ENCODE peak calls at places on chromosomes 2 and 18, in five cellular contexts. One of them, this sample, is unnamed.

GRCh38 chr2:127651987-127652550 is 6.1 kb downstream of the GPR17 start:
- DNase-seq in aorta: no peak
- DNase-seq in germinal center: no peak
- DNase-seq in NCI-H510A treated with DMSO at 0.1 percent for 48 hours: no peak
- DNase-seq in stimulated activated CD4-positive, alpha-beta T cell treated with anti-CD3 and anti-CD28 coated beads, Interleukin-4, amount 100 ng/mL, for 4 hours: no peak
- DNase-seq in this sample: no peak

GRCh38 chr2:171807130-171807529 is 86.9 kb downstream of the SLC25A12 start:
- DNase-seq in aorta: no peak
- DNase-seq in germinal center: no peak
- DNase-seq in NCI-H510A treated with DMSO at 0.1 percent for 48 hours: no peak
- DNase-seq in stimulated activated CD4-positive, alpha-beta T cell treated with anti-CD3 and anti-CD28 coated beads, Interleukin-4, amount 100 ng/mL, for 4 hours: no peak
- DNase-seq in this sample: no peak

GRCh38 chr18:49650426-49650891 is 88.6 kb downstream of the LIPG start:
- DNase-seq in aorta: no peak
- DNase-seq in germinal center: no peak
- DNase-seq in NCI-H510A treated with DMSO at 0.1 percent for 48 hours: no peak
- DNase-seq in stimulated activated CD4-positive, alpha-beta T cell treated with anti-CD3 and anti-CD28 coated beads, Interleukin-4, amount 100 ng/mL, for 4 hours: no peak
- DNase-seq in this sample: no peak

GRCh38 chr18:12405066-12405465 is 2.7 kb upstream of the PRELID3A start:
- DNase-seq in aorta: peak
- DNase-seq in germinal center: no peak
- DNase-seq in NCI-H510A treated with DMSO at 0.1 percent for 48 hours: no peak
- DNase-seq in stimulated activated CD4-positive, alpha-beta T cell treated with anti-CD3 and anti-CD28 coated beads, Interleukin-4, amount 100 ng/mL, for 4 hours: no peak
- DNase-seq in this sample: no peak

GRCh38 chr18:22826726-22827125 is 106.4 kb upstream of the RBBP8 start:
- DNase-seq in aorta: no peak
- DNase-seq in germinal center: no peak
- DNase-seq in NCI-H510A treated with DMSO at 0.1 percent for 48 hours: no peak
- DNase-seq in stimulated activated CD4-positive, alpha-beta T cell treated with anti-CD3 and anti-CD28 coated beads, Interleukin-4, amount 100 ng/mL, for 4 hours: no peak
- DNase-seq in this sample: no peak

GRCh38 chr2:152743004-152743403 is 24.6 kb downstream of the ARL6IP6 start:
- DNase-seq in aorta: no peak
- DNase-seq in germinal center: peak
- DNase-seq in NCI-H510A treated with DMSO at 0.1 percent for 48 hours: peak
- DNase-seq in stimulated activated CD4-positive, alpha-beta T cell treated with anti-CD3 and anti-CD28 coated beads, Interleukin-4, amount 100 ng/mL, for 4 hours: no peak
- DNase-seq in this sample: no peak

GRCh38 chr2:125745514-125745913 is 910.4 kb upstream of the GYPC start:
- DNase-seq in aorta: no peak
- DNase-seq in germinal center: no peak
- DNase-seq in NCI-H510A treated with DMSO at 0.1 percent for 48 hours: peak
- DNase-seq in stimulated activated CD4-positive, alpha-beta T cell treated with anti-CD3 and anti-CD28 coated beads, Interleukin-4, amount 100 ng/mL, for 4 hours: no peak
- DNase-seq in this sample: no peak

GRCh38 chr2:217489145-217489960 is 513.4 kb downstream of the TNS1 start:
- DNase-seq in aorta: no peak
- DNase-seq in germinal center: no peak
- DNase-seq in NCI-H510A treated with DMSO at 0.1 percent for 48 hours: no peak
- DNase-seq in stimulated activated CD4-positive, alpha-beta T cell treated with anti-CD3 and anti-CD28 coated beads, Interleukin-4, amount 100 ng/mL, for 4 hours: no peak
- DNase-seq in this sample: no peak

GRCh38 chr2:207766697-207767460 is 2.8 kb downstream of the FZD5 start:
- DNase-seq in aorta: no peak
- DNase-seq in germinal center: peak
- DNase-seq in NCI-H510A treated with DMSO at 0.1 percent for 48 hours: no peak
- DNase-seq in stimulated activated CD4-positive, alpha-beta T cell treated with anti-CD3 and anti-CD28 coated beads, Interleukin-4, amount 100 ng/mL, for 4 hours: no peak
- DNase-seq in this sample: no peak

GRCh38 chr18:50313031-50313607 is 25.6 kb upstream of the CXXC1 start:
- DNase-seq in aorta: no peak
- DNase-seq in germinal center: no peak
- DNase-seq in NCI-H510A treated with DMSO at 0.1 percent for 48 hours: no peak
- DNase-seq in stimulated activated CD4-positive, alpha-beta T cell treated with anti-CD3 and anti-CD28 coated beads, Interleukin-4, amount 100 ng/mL, for 4 hours: no peak
- DNase-seq in this sample: no peak

GRCh38 chr2:205733648-205734047 is 51.3 kb downstream of the NRP2 start:
- DNase-seq in aorta: no peak
- DNase-seq in germinal center: no peak
- DNase-seq in NCI-H510A treated with DMSO at 0.1 percent for 48 hours: no peak
- DNase-seq in stimulated activated CD4-positive, alpha-beta T cell treated with anti-CD3 and anti-CD28 coated beads, Interleukin-4, amount 100 ng/mL, for 4 hours: no peak
- DNase-seq in this sample: no peak

GRCh38 chr18:40935423-40935822 is 1019.6 kb upstream of the PIK3C3 start:
- DNase-seq in aorta: no peak
- DNase-seq in germinal center: no peak
- DNase-seq in NCI-H510A treated with DMSO at 0.1 percent for 48 hours: peak
- DNase-seq in stimulated activated CD4-positive, alpha-beta T cell treated with anti-CD3 and anti-CD28 coated beads, Interleukin-4, amount 100 ng/mL, for 4 hours: no peak
- DNase-seq in this sample: no peak

GRCh38 chr18:62518460-62519375 is 4.1 kb upstream of the ZCCHC2 start:
- DNase-seq in aorta: no peak
- DNase-seq in germinal center: no peak
- DNase-seq in NCI-H510A treated with DMSO at 0.1 percent for 48 hours: no peak
- DNase-seq in stimulated activated CD4-positive, alpha-beta T cell treated with anti-CD3 and anti-CD28 coated beads, Interleukin-4, amount 100 ng/mL, for 4 hours: no peak
- DNase-seq in this sample: no peak

GRCh38 chr2:178819992-178820391 is 12.8 kb upstream of the TTN start:
- DNase-seq in aorta: no peak
- DNase-seq in germinal center: no peak
- DNase-seq in NCI-H510A treated with DMSO at 0.1 percent for 48 hours: no peak
- DNase-seq in stimulated activated CD4-positive, alpha-beta T cell treated with anti-CD3 and anti-CD28 coated beads, Interleukin-4, amount 100 ng/mL, for 4 hours: no peak
- DNase-seq in this sample: no peak

GRCh38 chr2:234957533-234958135 is 5.8 kb downstream of the SH3BP4 start:
- DNase-seq in aorta: no peak
- DNase-seq in germinal center: no peak
- DNase-seq in NCI-H510A treated with DMSO at 0.1 percent for 48 hours: no peak
- DNase-seq in stimulated activated CD4-positive, alpha-beta T cell treated with anti-CD3 and anti-CD28 coated beads, Interleukin-4, amount 100 ng/mL, for 4 hours: no peak
- DNase-seq in this sample: no peak

GRCh38 chr2:137706786-137707613 is 257.3 kb upstream of the HNMT start:
- DNase-seq in aorta: peak
- DNase-seq in germinal center: no peak
- DNase-seq in NCI-H510A treated with DMSO at 0.1 percent for 48 hours: peak
- DNase-seq in stimulated activated CD4-positive, alpha-beta T cell treated with anti-CD3 and anti-CD28 coated beads, Interleukin-4, amount 100 ng/mL, for 4 hours: no peak
- DNase-seq in this sample: no peak

GRCh38 chr2:227256605-227257004 is 68.4 kb upstream of the MFF start:
- DNase-seq in aorta: no peak
- DNase-seq in germinal center: no peak
- DNase-seq in NCI-H510A treated with DMSO at 0.1 percent for 48 hours: no peak
- DNase-seq in stimulated activated CD4-positive, alpha-beta T cell treated with anti-CD3 and anti-CD28 coated beads, Interleukin-4, amount 100 ng/mL, for 4 hours: no peak
- DNase-seq in this sample: no peak

GRCh38 chr2:143473206-143473605 is 344.0 kb downstream of the ARHGAP15 start:
- DNase-seq in aorta: no peak
- DNase-seq in germinal center: no peak
- DNase-seq in NCI-H510A treated with DMSO at 0.1 percent for 48 hours: no peak
- DNase-seq in stimulated activated CD4-positive, alpha-beta T cell treated with anti-CD3 and anti-CD28 coated beads, Interleukin-4, amount 100 ng/mL, for 4 hours: no peak
- DNase-seq in this sample: no peak

GRCh38 chr2:98027955-98028593 is 32.3 kb upstream of the TMEM131 start:
- DNase-seq in aorta: no peak
- DNase-seq in germinal center: no peak
- DNase-seq in NCI-H510A treated with DMSO at 0.1 percent for 48 hours: no peak
- DNase-seq in stimulated activated CD4-positive, alpha-beta T cell treated with anti-CD3 and anti-CD28 coated beads, Interleukin-4, amount 100 ng/mL, for 4 hours: no peak
- DNase-seq in this sample: no peak

GRCh38 chr2:23298551-23298950 is 86.4 kb upstream of the KLHL29 start:
- DNase-seq in aorta: no peak
- DNase-seq in germinal center: no peak
- DNase-seq in NCI-H510A treated with DMSO at 0.1 percent for 48 hours: no peak
- DNase-seq in stimulated activated CD4-positive, alpha-beta T cell treated with anti-CD3 and anti-CD28 coated beads, Interleukin-4, amount 100 ng/mL, for 4 hours: no peak
- DNase-seq in this sample: no peak

GRCh38 chr2:224882291-224883171 is 159.7 kb downstream of the DOCK10 start:
- DNase-seq in aorta: no peak
- DNase-seq in germinal center: no peak
- DNase-seq in NCI-H510A treated with DMSO at 0.1 percent for 48 hours: no peak
- DNase-seq in stimulated activated CD4-positive, alpha-beta T cell treated with anti-CD3 and anti-CD28 coated beads, Interleukin-4, amount 100 ng/mL, for 4 hours: no peak
- DNase-seq in this sample: no peak

GRCh38 chr2:224711381-224711780 is 4.8 kb downstream of the CCDC195 start:
- DNase-seq in aorta: no peak
- DNase-seq in germinal center: no peak
- DNase-seq in NCI-H510A treated with DMSO at 0.1 percent for 48 hours: no peak
- DNase-seq in stimulated activated CD4-positive, alpha-beta T cell treated with anti-CD3 and anti-CD28 coated beads, Interleukin-4, amount 100 ng/mL, for 4 hours: no peak
- DNase-seq in this sample: no peak

GRCh38 chr2:235244497-235245215 is 249.2 kb upstream of the AGAP1 start:
- DNase-seq in aorta: no peak
- DNase-seq in germinal center: no peak
- DNase-seq in NCI-H510A treated with DMSO at 0.1 percent for 48 hours: no peak
- DNase-seq in stimulated activated CD4-positive, alpha-beta T cell treated with anti-CD3 and anti-CD28 coated beads, Interleukin-4, amount 100 ng/mL, for 4 hours: no peak
- DNase-seq in this sample: no peak

GRCh38 chr2:175880-176800 is 87.7 kb downstream of the SH3YL1 start:
- DNase-seq in aorta: no peak
- DNase-seq in germinal center: no peak
- DNase-seq in NCI-H510A treated with DMSO at 0.1 percent for 48 hours: no peak
- DNase-seq in stimulated activated CD4-positive, alpha-beta T cell treated with anti-CD3 and anti-CD28 coated beads, Interleukin-4, amount 100 ng/mL, for 4 hours: peak
- DNase-seq in this sample: peak

GRCh38 chr18:5995626-5996025 is 100.3 kb upstream of the TMEM200C start:
- DNase-seq in aorta: no peak
- DNase-seq in germinal center: no peak
- DNase-seq in NCI-H510A treated with DMSO at 0.1 percent for 48 hours: no peak
- DNase-seq in stimulated activated CD4-positive, alpha-beta T cell treated with anti-CD3 and anti-CD28 coated beads, Interleukin-4, amount 100 ng/mL, for 4 hours: no peak
- DNase-seq in this sample: no peak